ENCODE peak calls at places on chromosomes 1 and 21, in eight cellular contexts. One of them, this sample, is unnamed.
A peak's percentile ranks its signal among the peaks of the same experiment; 100 is the strongest.

GRCh38 chr1:39896909-39897685 is 4.6 kb downstream of the MYCL start:
- DNase-seq in brain microvascular endothelial cell: peak; percentile 47
- DNase-seq in mesendoderm: peak; percentile 63
- DNase-seq in fibroblast of lung: peak; percentile 42
- DNase-seq in lower lobe of right lung: no peak
- DNase-seq in heart right ventricle: no peak
- DNase-seq in psoas muscle: no peak
- DNase-seq in CD8-positive, alpha-beta memory T cell: no peak
- DNase-seq in this sample: no peak

GRCh38 chr1:152447484-152447883 is 33.4 kb upstream of the CRNN start:
- DNase-seq in heart right ventricle: no peak
- DNase-seq in lower lobe of right lung: no peak
- DNase-seq in psoas muscle: no peak
- DNase-seq in brain microvascular endothelial cell: no peak
- DNase-seq in CD8-positive, alpha-beta memory T cell: no peak
- DNase-seq in mesendoderm: no peak
- DNase-seq in fibroblast of lung: no peak
- DNase-seq in this sample: no peak

GRCh38 chr1:203860396-203860951 is 925 bp upstream of the SNRPE start:
- DNase-seq in fibroblast of lung: peak; percentile 25
- DNase-seq in mesendoderm: no peak
- DNase-seq in psoas muscle: peak; percentile 51
- DNase-seq in brain microvascular endothelial cell: no peak
- DNase-seq in lower lobe of right lung: no peak
- DNase-seq in CD8-positive, alpha-beta memory T cell: no peak
- DNase-seq in heart right ventricle: no peak
- DNase-seq in this sample: peak; percentile 85

GRCh38 chr1:12617511-12617900 is 504 bp downstream of the DHRS3 start:
- DNase-seq in mesendoderm: peak; percentile 54
- DNase-seq in fibroblast of lung: no peak
- DNase-seq in lower lobe of right lung: no peak
- DNase-seq in psoas muscle: peak; percentile 55
- DNase-seq in CD8-positive, alpha-beta memory T cell: peak; percentile 67
- DNase-seq in brain microvascular endothelial cell: no peak
- DNase-seq in heart right ventricle: no peak
- DNase-seq in this sample: peak; percentile 77

GRCh38 chr1:165896277-165896676 is 68.9 kb downstream of the UCK2 start:
- DNase-seq in lower lobe of right lung: no peak
- DNase-seq in brain microvascular endothelial cell: peak; percentile 95
- DNase-seq in psoas muscle: peak; percentile 74
- DNase-seq in CD8-positive, alpha-beta memory T cell: no peak
- DNase-seq in heart right ventricle: no peak
- DNase-seq in fibroblast of lung: peak; percentile 90
- DNase-seq in mesendoderm: no peak
- DNase-seq in this sample: peak; percentile 79

GRCh38 chr1:32773018-32773763 is 44.0 kb downstream of the YARS1 start:
- DNase-seq in mesendoderm: peak; percentile 90
- DNase-seq in psoas muscle: peak; percentile 91
- DNase-seq in CD8-positive, alpha-beta memory T cell: peak; percentile 81
- DNase-seq in fibroblast of lung: peak; percentile 76
- DNase-seq in heart right ventricle: peak; percentile 83
- DNase-seq in lower lobe of right lung: peak; percentile 85
- DNase-seq in brain microvascular endothelial cell: peak; percentile 55
- DNase-seq in this sample: peak; percentile 85

GRCh38 chr1:26922201-26922729 is 722 bp downstream of the NUDC start:
- DNase-seq in heart right ventricle: no peak
- DNase-seq in CD8-positive, alpha-beta memory T cell: no peak
- DNase-seq in mesendoderm: peak; percentile 65
- DNase-seq in fibroblast of lung: peak; percentile 19
- DNase-seq in brain microvascular endothelial cell: no peak
- DNase-seq in psoas muscle: no peak
- DNase-seq in lower lobe of right lung: no peak
- DNase-seq in this sample: peak; percentile 10

GRCh38 chr1:43067856-43068751 is 104.0 kb downstream of the EBNA1BP2 start:
- DNase-seq in lower lobe of right lung: no peak
- DNase-seq in brain microvascular endothelial cell: no peak
- DNase-seq in mesendoderm: no peak
- DNase-seq in fibroblast of lung: no peak
- DNase-seq in CD8-positive, alpha-beta memory T cell: no peak
- DNase-seq in heart right ventricle: no peak
- DNase-seq in psoas muscle: no peak
- DNase-seq in this sample: no peak

GRCh38 chr1:41277371-41277994 is 35.4 kb upstream of the SCMH1 start:
- DNase-seq in psoas muscle: no peak
- DNase-seq in lower lobe of right lung: no peak
- DNase-seq in CD8-positive, alpha-beta memory T cell: no peak
- DNase-seq in heart right ventricle: no peak
- DNase-seq in mesendoderm: no peak
- DNase-seq in brain microvascular endothelial cell: no peak
- DNase-seq in fibroblast of lung: no peak
- DNase-seq in this sample: no peak

DNA sequence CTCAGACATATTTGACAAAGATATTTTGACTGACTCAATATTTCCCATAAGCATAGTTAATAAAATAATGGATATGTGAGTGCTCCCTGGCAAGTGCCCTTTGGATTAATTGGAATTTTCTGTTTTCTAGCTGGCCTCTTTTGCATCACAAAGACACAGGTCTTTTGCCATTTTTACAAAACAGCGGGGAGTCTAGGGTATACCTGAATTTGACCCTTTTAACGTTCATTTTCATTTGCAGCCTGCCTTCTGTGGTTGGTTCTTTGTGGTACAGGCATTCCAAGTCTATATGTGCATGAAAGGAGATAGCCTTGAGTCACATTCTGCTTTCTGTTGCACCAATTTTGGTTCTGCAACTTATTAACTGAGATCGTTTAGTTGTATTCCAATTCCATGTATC is 171.7 kb downstream of the CRB1 start:
- DNase-seq in brain microvascular endothelial cell: no peak
- DNase-seq in psoas muscle: no peak
- DNase-seq in heart right ventricle: no peak
- DNase-seq in mesendoderm: no peak
- DNase-seq in CD8-positive, alpha-beta memory T cell: no peak
- DNase-seq in fibroblast of lung: no peak
- DNase-seq in lower lobe of right lung: no peak
- DNase-seq in this sample: no peak
- H3K4me3 ChIP-seq in brain microvascular endothelial cell: no peak overlapping the region
- H3K4me3 ChIP-seq in psoas muscle: no peak overlapping the region
- H3K4me3 ChIP-seq in heart right ventricle: no peak overlapping the region
- H3K4me3 ChIP-seq in mesendoderm: no peak overlapping the region
- H3K4me3 ChIP-seq in CD8-positive, alpha-beta memory T cell: no peak overlapping the region
- H3K4me3 ChIP-seq in fibroblast of lung: no peak overlapping the region
- H3K4me3 ChIP-seq in lower lobe of right lung: no peak overlapping the region
- H3K4me3 ChIP-seq in this sample: no peak overlapping the region

DNA sequence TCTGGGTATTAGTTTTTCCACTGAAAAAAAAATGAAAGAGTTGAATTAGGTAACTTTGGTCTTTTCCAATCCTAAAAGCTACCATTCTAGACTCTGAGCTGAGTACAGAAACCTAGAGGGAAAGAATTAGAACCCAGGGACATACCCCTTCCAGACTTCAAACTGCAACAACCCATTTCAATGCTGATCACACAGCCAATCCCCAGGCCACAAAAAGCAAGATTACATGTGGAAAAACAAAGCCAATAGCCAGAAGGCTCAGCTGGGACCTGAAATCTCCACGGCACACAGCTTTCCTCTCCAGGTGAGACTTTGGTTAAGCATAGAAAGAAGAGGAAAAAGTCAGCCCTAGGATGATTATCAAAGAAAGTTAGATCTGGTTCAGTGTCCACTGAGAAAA is 88.8 kb downstream of the JAK1 start:
- DNase-seq in fibroblast of lung: no peak
- DNase-seq in heart right ventricle: no peak
- DNase-seq in lower lobe of right lung: no peak
- DNase-seq in CD8-positive, alpha-beta memory T cell: no peak
- DNase-seq in brain microvascular endothelial cell: no peak
- DNase-seq in mesendoderm: no peak
- DNase-seq in psoas muscle: no peak
- DNase-seq in this sample: no peak
- H3K4me3 ChIP-seq in fibroblast of lung: no peak overlapping the region
- H3K4me3 ChIP-seq in heart right ventricle: no peak overlapping the region
- H3K4me3 ChIP-seq in lower lobe of right lung: no peak overlapping the region
- H3K4me3 ChIP-seq in CD8-positive, alpha-beta memory T cell: peak overlapping the region; percentile 6
- H3K4me3 ChIP-seq in brain microvascular endothelial cell: no peak overlapping the region
- H3K4me3 ChIP-seq in mesendoderm: no peak overlapping the region
- H3K4me3 ChIP-seq in psoas muscle: no peak overlapping the region
- H3K4me3 ChIP-seq in this sample: no peak overlapping the region

GRCh38 chr1:112493351-112493750 is 15.4 kb upstream of the WNT2B start:
- DNase-seq in heart right ventricle: no peak
- DNase-seq in psoas muscle: no peak
- DNase-seq in brain microvascular endothelial cell: no peak
- DNase-seq in mesendoderm: no peak
- DNase-seq in CD8-positive, alpha-beta memory T cell: no peak
- DNase-seq in lower lobe of right lung: no peak
- DNase-seq in fibroblast of lung: no peak
- DNase-seq in this sample: no peak
- H3K4me3 ChIP-seq in heart right ventricle: no peak overlapping the region
- H3K4me3 ChIP-seq in psoas muscle: no peak overlapping the region
- H3K4me3 ChIP-seq in brain microvascular endothelial cell: no peak overlapping the region
- H3K4me3 ChIP-seq in mesendoderm: no peak overlapping the region
- H3K4me3 ChIP-seq in CD8-positive, alpha-beta memory T cell: no peak overlapping the region
- H3K4me3 ChIP-seq in lower lobe of right lung: no peak overlapping the region
- H3K4me3 ChIP-seq in fibroblast of lung: no peak overlapping the region
- H3K4me3 ChIP-seq in this sample: no peak overlapping the region

GRCh38 chr21:41947596-41948403 is 6.0 kb downstream of the C2CD2 start:
- DNase-seq in psoas muscle: no peak
- DNase-seq in CD8-positive, alpha-beta memory T cell: no peak
- DNase-seq in lower lobe of right lung: no peak
- DNase-seq in brain microvascular endothelial cell: no peak
- DNase-seq in fibroblast of lung: peak; percentile 58
- DNase-seq in mesendoderm: no peak
- DNase-seq in heart right ventricle: no peak
- DNase-seq in this sample: no peak
- H3K4me3 ChIP-seq in psoas muscle: no peak overlapping the region
- H3K4me3 ChIP-seq in CD8-positive, alpha-beta memory T cell: no peak overlapping the region
- H3K4me3 ChIP-seq in lower lobe of right lung: no peak overlapping the region
- H3K4me3 ChIP-seq in brain microvascular endothelial cell: no peak overlapping the region
- H3K4me3 ChIP-seq in fibroblast of lung: no peak overlapping the region
- H3K4me3 ChIP-seq in mesendoderm: no peak overlapping the region
- H3K4me3 ChIP-seq in heart right ventricle: no peak overlapping the region
- H3K4me3 ChIP-seq in this sample: no peak overlapping the region

DNA sequence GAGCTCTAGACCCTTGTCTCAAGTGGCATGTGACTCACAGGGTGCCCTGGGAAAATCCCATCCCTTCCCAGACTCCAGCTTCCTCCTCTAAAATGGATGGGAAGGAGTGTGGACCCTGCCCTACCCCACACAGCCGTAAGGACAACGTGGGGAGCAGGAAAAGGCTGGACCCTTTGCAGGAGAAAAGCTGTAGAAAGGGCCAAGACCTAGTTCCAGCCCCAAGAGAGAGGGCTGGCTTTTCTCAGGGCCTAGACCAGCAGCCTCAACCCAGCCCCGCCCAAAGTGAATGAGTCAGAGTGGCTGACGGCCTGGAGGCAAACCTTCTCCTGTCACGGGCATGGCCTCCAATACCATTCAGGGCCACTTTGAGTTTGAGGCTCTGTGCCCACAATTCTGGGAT is 1.1 kb downstream of the LAMB3 start:
- DNase-seq in psoas muscle: peak; percentile 84
- DNase-seq in brain microvascular endothelial cell: peak; percentile 79
- DNase-seq in CD8-positive, alpha-beta memory T cell: no peak
- DNase-seq in fibroblast of lung: peak; percentile 79
- DNase-seq in lower lobe of right lung: peak; percentile 84
- DNase-seq in mesendoderm: peak; percentile 62
- DNase-seq in heart right ventricle: peak; percentile 67
- DNase-seq in this sample: peak; percentile 86
- H3K4me3 ChIP-seq in psoas muscle: no peak overlapping the region
- H3K4me3 ChIP-seq in brain microvascular endothelial cell: no peak overlapping the region
- H3K4me3 ChIP-seq in CD8-positive, alpha-beta memory T cell: no peak overlapping the region
- H3K4me3 ChIP-seq in fibroblast of lung: no peak overlapping the region
- H3K4me3 ChIP-seq in lower lobe of right lung: peak overlapping the region; percentile 33
- H3K4me3 ChIP-seq in mesendoderm: no peak overlapping the region
- H3K4me3 ChIP-seq in heart right ventricle: no peak overlapping the region
- H3K4me3 ChIP-seq in this sample: peak overlapping the region; percentile 88

GRCh38 chr1:247373721-247374141 is 42.1 kb upstream of the ZNF496 start:
- DNase-seq in brain microvascular endothelial cell: peak; percentile 42
- DNase-seq in heart right ventricle: peak; percentile 60
- DNase-seq in psoas muscle: peak; percentile 58
- DNase-seq in CD8-positive, alpha-beta memory T cell: peak; percentile 69
- DNase-seq in lower lobe of right lung: peak; percentile 55
- DNase-seq in mesendoderm: peak; percentile 91
- DNase-seq in fibroblast of lung: peak; percentile 36
- DNase-seq in this sample: peak; percentile 55
- H3K4me3 ChIP-seq in brain microvascular endothelial cell: no peak overlapping the region
- H3K4me3 ChIP-seq in heart right ventricle: peak overlapping the region; percentile 42
- H3K4me3 ChIP-seq in psoas muscle: peak overlapping the region; percentile 54
- H3K4me3 ChIP-seq in CD8-positive, alpha-beta memory T cell: no peak overlapping the region
- H3K4me3 ChIP-seq in lower lobe of right lung: peak overlapping the region; percentile 43
- H3K4me3 ChIP-seq in mesendoderm: no peak overlapping the region
- H3K4me3 ChIP-seq in fibroblast of lung: no peak overlapping the region
- H3K4me3 ChIP-seq in this sample: peak overlapping the region; percentile 15

GRCh38 chr1:17128361-17128760 is 9.1 kb upstream of the PADI2 start:
- DNase-seq in brain microvascular endothelial cell: peak; percentile 88
- DNase-seq in psoas muscle: no peak
- DNase-seq in CD8-positive, alpha-beta memory T cell: no peak
- DNase-seq in mesendoderm: peak; percentile 83
- DNase-seq in heart right ventricle: no peak
- DNase-seq in fibroblast of lung: peak; percentile 79
- DNase-seq in lower lobe of right lung: no peak
- DNase-seq in this sample: peak; percentile 63
- H3K4me3 ChIP-seq in brain microvascular endothelial cell: no peak overlapping the region
- H3K4me3 ChIP-seq in psoas muscle: no peak overlapping the region
- H3K4me3 ChIP-seq in CD8-positive, alpha-beta memory T cell: no peak overlapping the region
- H3K4me3 ChIP-seq in mesendoderm: no peak overlapping the region
- H3K4me3 ChIP-seq in heart right ventricle: no peak overlapping the region
- H3K4me3 ChIP-seq in fibroblast of lung: no peak overlapping the region
- H3K4me3 ChIP-seq in lower lobe of right lung: no peak overlapping the region
- H3K4me3 ChIP-seq in this sample: no peak overlapping the region

GRCh38 chr1:225464851-225465792 is 37.3 kb upstream of the LBR start:
- DNase-seq in psoas muscle: peak; percentile 46
- DNase-seq in heart right ventricle: no peak
- DNase-seq in lower lobe of right lung: no peak
- DNase-seq in CD8-positive, alpha-beta memory T cell: no peak
- DNase-seq in mesendoderm: peak; percentile 50
- DNase-seq in brain microvascular endothelial cell: no peak
- DNase-seq in fibroblast of lung: no peak
- DNase-seq in this sample: peak; percentile 41
- H3K4me3 ChIP-seq in psoas muscle: no peak overlapping the region
- H3K4me3 ChIP-seq in heart right ventricle: no peak overlapping the region
- H3K4me3 ChIP-seq in lower lobe of right lung: no peak overlapping the region
- H3K4me3 ChIP-seq in CD8-positive, alpha-beta memory T cell: no peak overlapping the region
- H3K4me3 ChIP-seq in mesendoderm: no peak overlapping the region
- H3K4me3 ChIP-seq in brain microvascular endothelial cell: no peak overlapping the region
- H3K4me3 ChIP-seq in fibroblast of lung: no peak overlapping the region
- H3K4me3 ChIP-seq in this sample: no peak overlapping the region

GRCh38 chr1:155892801-155893200 is 18.3 kb downstream of the RIT1 start:
- DNase-seq in lower lobe of right lung: no peak
- DNase-seq in brain microvascular endothelial cell: peak; percentile 65
- DNase-seq in mesendoderm: no peak
- DNase-seq in heart right ventricle: no peak
- DNase-seq in fibroblast of lung: peak; percentile 86
- DNase-seq in CD8-positive, alpha-beta memory T cell: no peak
- DNase-seq in psoas muscle: no peak
- DNase-seq in this sample: peak; percentile 71
- H3K4me3 ChIP-seq in lower lobe of right lung: no peak overlapping the region
- H3K4me3 ChIP-seq in brain microvascular endothelial cell: no peak overlapping the region
- H3K4me3 ChIP-seq in mesendoderm: no peak overlapping the region
- H3K4me3 ChIP-seq in heart right ventricle: no peak overlapping the region
- H3K4me3 ChIP-seq in fibroblast of lung: no peak overlapping the region
- H3K4me3 ChIP-seq in CD8-positive, alpha-beta memory T cell: no peak overlapping the region
- H3K4me3 ChIP-seq in psoas muscle: no peak overlapping the region
- H3K4me3 ChIP-seq in this sample: no peak overlapping the region